ENCODE peak calls at places on chromosomes 4 and X, in seven cellular contexts. A, N, D, E, P, Y and H are unnamed samples.

GRCh38 chr4:124934921-124935320 is 222.4 kb upstream of the ANKRD50 start:
- DNase-seq in A (no peak), N (no peak), D (no peak), E (no peak), P (no peak), Y (no peak), H (no peak)

GRCh38 chrX:6782831-6783230 is 247.9 kb upstream of the VCX3A start:
- DNase-seq in A (no peak), N (no peak), D (no peak), E (no peak), P (no peak), Y (no peak), H (no peak)

GRCh38 chrX:132365490-132365889 is 123.3 kb downstream of the MBNL3 start:
- DNase-seq in A (no peak), N (no peak), D (no peak), E (no peak), P (no peak), Y (no peak), H (no peak)

GRCh38 chrX:17022205-17022604 is 75.7 kb downstream of the REPS2 start:
- DNase-seq in A (no peak), N (no peak), D (peak; percentile 77), E (no peak), P (peak; percentile 33), Y (peak; percentile 24), H (peak; percentile 76)

GRCh38 chr4:170386974-170387373 is 297.2 kb upstream of the AADAT start:
- DNase-seq in A (no peak), N (no peak), D (peak; percentile 86), E (no peak), P (peak; percentile 20), Y (no peak), H (no peak)

GRCh38 chr4:73897380-73898136 is 28.4 kb downstream of the CXCL1 start:
- DNase-seq in A (no peak), N (no peak), D (peak; percentile 81), E (no peak), P (no peak), Y (no peak), H (no peak)

GRCh38 chrX:153857348-153857903 is 27.1 kb upstream of the PDZD4 start:
- DNase-seq in A (no peak), N (no peak), D (no peak), E (no peak), P (no peak), Y (no peak), H (no peak)

GRCh38 chrX:103488332-103488731 is 31.0 kb downstream of the RAB40A start:
- DNase-seq in A (no peak), N (no peak), D (no peak), E (no peak), P (no peak), Y (no peak), H (no peak)

GRCh38 chr4:141768954-141769353 is 132.6 kb downstream of the IL15 start:
- DNase-seq in A (no peak), N (no peak), D (peak; percentile 45), E (no peak), P (peak; percentile 82), Y (peak; percentile 43), H (peak; percentile 65)

GRCh38 chrX:8191022-8191421 is 20.0 kb upstream of the VCX2 start:
- DNase-seq in A (no peak), N (no peak), D (no peak), E (no peak), P (no peak), Y (no peak), H (no peak)

GRCh38 chr4:2787230-2788100 is 5.4 kb upstream of the SH3BP2 start:
- DNase-seq in A (no peak), N (no peak), D (no peak), E (peak; percentile 22), P (no peak), Y (no peak), H (no peak)

GRCh38 chr4:80268081-80268823 is 1.8 kb downstream of the FGF5 start:
- DNase-seq in A (no peak), N (no peak), D (no peak), E (no peak), P (peak; percentile 28), Y (no peak), H (no peak)

GRCh38 chrX:18674417-18674787 is 2.5 kb upstream of the RS1 start:
- DNase-seq in A (peak; percentile 5), N (peak; percentile 38), D (no peak), E (no peak), P (no peak), Y (no peak), H (no peak)

GRCh38 chr4:112127736-112128322 is 17.4 kb upstream of the FAM241A start:
- DNase-seq in A (no peak), N (no peak), D (peak; percentile 71), E (no peak), P (peak; percentile 55), Y (no peak), H (no peak)

DNA sequence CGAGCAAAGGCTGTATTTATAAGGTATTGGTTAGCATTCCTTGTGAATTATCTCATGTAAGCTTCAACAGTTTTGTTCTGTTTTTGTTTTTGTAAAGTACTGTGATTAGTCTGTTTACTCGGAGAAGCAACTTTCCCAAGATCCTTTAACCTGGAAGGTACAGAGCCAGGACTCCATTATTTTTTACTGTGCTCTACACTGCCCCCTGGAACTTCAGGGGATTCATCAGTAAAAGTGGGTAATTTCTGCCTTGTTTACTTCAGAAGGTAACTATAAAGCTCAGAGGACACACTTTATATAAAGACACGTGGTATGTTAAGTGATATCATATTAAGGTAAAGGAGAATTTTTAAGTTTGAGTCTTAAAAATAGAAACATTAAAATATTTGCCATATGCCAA is 124.9 kb downstream of the IQCM start:
- DNase-seq in A (no peak), N (no peak), D (no peak), E (no peak), P (no peak), Y (no peak), H (no peak)
- TF ChIP-seq CTCF in A (peak; percentile 22), N (no peak), D (peak; percentile 38), E (no peak), P (peak; percentile 40), Y (peak; percentile 12), H (peak; percentile 29)

GRCh38 chrX:101799387-101799786 is 132.4 kb downstream of the ZMAT1 start:
- DNase-seq in A (peak; percentile 84), N (peak; percentile 87), D (peak; percentile 92), E (peak; percentile 40), P (peak; percentile 91), Y (peak; percentile 47), H (peak; percentile 59)
- TF ChIP-seq CTCF in A (peak; percentile 75), N (peak; percentile 69), D (peak; percentile 61), E (peak; percentile 51), P (peak; percentile 72), Y (peak; percentile 54), H (peak; percentile 46)

GRCh38 chrX:69158166-69159040 is 6.8 kb downstream of the PJA1 start:
- DNase-seq in A (no peak), N (peak; percentile 88), D (peak; percentile 88), E (no peak), P (peak; percentile 63), Y (peak; percentile 48), H (no peak)
- TF ChIP-seq CTCF in A (peak; percentile 66), N (peak; percentile 37), D (peak; percentile 74), E (peak; percentile 22), P (peak; percentile 80), Y (peak; percentile 68), H (peak; percentile 63)

DNA sequence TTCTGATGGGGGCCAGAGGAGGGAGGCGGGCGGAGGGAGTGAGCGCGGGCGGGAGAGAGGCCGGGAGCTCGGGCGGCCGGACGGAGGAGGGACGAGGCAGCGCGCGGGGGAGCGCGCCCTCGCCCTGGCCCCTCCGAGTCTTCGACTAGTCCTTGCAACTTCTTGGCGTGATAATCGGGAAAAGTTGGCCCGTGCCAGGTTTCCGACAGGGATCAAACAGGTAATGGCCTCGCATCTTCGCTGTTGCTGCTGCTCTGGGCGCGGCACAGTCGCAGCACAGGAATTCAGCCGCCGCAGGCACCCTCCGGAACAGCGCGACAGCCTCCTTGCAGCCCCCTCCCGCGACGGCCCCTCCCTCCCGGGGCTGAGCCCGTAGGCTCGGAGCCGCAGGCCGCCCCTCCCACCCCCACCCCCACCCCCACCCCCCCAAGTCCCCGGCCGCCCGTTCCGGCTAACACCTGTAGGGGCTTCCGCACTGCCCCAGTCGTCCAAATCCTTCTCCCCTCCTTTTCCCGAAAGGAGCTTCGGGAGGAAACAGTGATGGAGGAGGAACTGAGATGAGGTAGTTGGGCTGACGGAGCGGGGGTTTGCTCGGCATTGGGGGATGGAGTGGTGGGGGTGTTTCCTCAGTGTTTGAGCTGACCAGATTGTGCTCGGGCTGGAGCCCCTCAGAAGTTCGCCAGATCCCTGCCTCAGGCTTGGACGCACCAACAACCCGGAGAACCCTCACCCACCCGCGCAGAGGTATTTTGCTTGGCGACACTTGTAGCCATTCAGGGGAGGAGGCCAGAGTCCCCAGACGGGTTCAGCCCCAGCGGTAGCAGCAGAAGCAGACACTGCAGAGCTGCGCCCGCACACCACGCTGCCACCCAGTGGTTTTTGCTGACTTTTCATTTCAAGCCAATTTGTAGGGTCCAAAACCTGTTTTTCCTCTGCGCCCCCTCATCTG is at the start of gene FGF13:
- DNase-seq in A (peak; percentile 50), N (peak; percentile 55), D (no peak), E (no peak), P (no peak), Y (no peak), H (no peak)
- TF ChIP-seq CTCF in A (peak; percentile 63), N (no peak), D (no peak), E (no peak), P (peak; percentile 38), Y (no peak), H (no peak)